ENCODE peak calls at places on chromosomes 4 and X, in ten cellular contexts. J is ovary, X is uterus, P is testis, U is transverse colon, A is Peyer's patch, M is GM12892, H is A549, K is right lobe of liver, D is esophagus squamous epithelium. C is an unnamed sample.

GRCh38 chrX:147180886-147181285 is 366.3 kb upstream of the CXorf51A start:
- DNase-seq in J (no peak), X (no peak), P (no peak), U (peak; percentile 28), A (no peak), M (no peak), H (no peak), K (peak; percentile 25), D (no peak), C (no peak)

GRCh38 chr4:185020293-185020808 is 2.1 kb downstream of the HELT start:
- DNase-seq in J (no peak), X (no peak), P (peak; percentile 38), U (no peak), A (no peak), M (no peak), H (no peak), K (no peak), D (no peak), C (no peak)

GRCh38 chrX:1387141-1387776 is 4.7 kb downstream of the SLC25A6 start:
- DNase-seq in J (no peak), X (no peak), P (peak; percentile 11), U (no peak), A (peak; percentile 50), M (no peak), H (no peak), K (no peak), D (no peak), C (no peak)

GRCh38 chrX:98067611-98068010 is 1183.9 kb downstream of the RPA4 start:
- DNase-seq in J (no peak), X (no peak), P (no peak), U (no peak), A (no peak), M (no peak), H (no peak), K (no peak), D (no peak), C (no peak)

GRCh38 chrX:82528525-82528924 is 979.6 kb upstream of the POU3F4 start:
- DNase-seq in J (no peak), X (no peak), P (no peak), U (no peak), A (no peak), M (no peak), H (no peak), K (no peak), D (no peak), C (no peak)

GRCh38 chr4:7156273-7157139 is 35.8 kb upstream of the SORCS2 start:
- DNase-seq in J (peak; percentile 68), X (peak; percentile 65), P (peak; percentile 63), U (no peak), A (peak; percentile 43), M (no peak), H (peak; percentile 35), K (no peak), D (no peak), C (peak; percentile 16)

GRCh38 chr4:16967722-16968121 is 69.3 kb upstream of the LDB2 start:
- DNase-seq in J (peak; percentile 54), X (peak; percentile 68), P (peak; percentile 62), U (peak; percentile 23), A (no peak), M (no peak), H (no peak), K (no peak), D (peak; percentile 1), C (peak; percentile 51)

GRCh38 chr4:90960840-90961239 is 833.6 kb downstream of the CCSER1 start:
- DNase-seq in J (no peak), X (no peak), P (no peak), U (no peak), A (no peak), M (no peak), H (no peak), K (no peak), D (no peak), C (no peak)

GRCh38 chrX:63735882-63736281 is 49.1 kb downstream of the ARHGEF9 start:
- DNase-seq in J (no peak), X (no peak), P (no peak), U (no peak), A (no peak), M (no peak), H (no peak), K (no peak), D (no peak), C (no peak)

GRCh38 chr4:106160560-106160959 is 155.4 kb downstream of the TBCK start:
- DNase-seq in J (no peak), X (no peak), P (no peak), U (no peak), A (no peak), M (no peak), H (no peak), K (no peak), D (no peak), C (no peak)

GRCh38 chr4:118954246-118954645 is 65.6 kb downstream of the SYNPO2 start:
- DNase-seq in J (no peak), X (no peak), P (no peak), U (no peak), A (no peak), M (no peak), H (no peak), K (no peak), D (no peak), C (no peak)

GRCh38 chrX:38474543-38474942 is 86.8 kb upstream of the TSPAN7 start:
- DNase-seq in J (no peak), X (no peak), P (no peak), U (no peak), A (no peak), M (no peak), H (no peak), K (no peak), D (no peak), C (no peak)

GRCh38 chr4:88661724-88662123 is 35.9 kb downstream of the NAP1L5 start:
- DNase-seq in J (no peak), X (no peak), P (no peak), U (no peak), A (no peak), M (no peak), H (no peak), K (no peak), D (no peak), C (no peak)

GRCh38 chrX:101265869-101266428 is 25.2 kb downstream of the TAF7L start:
- DNase-seq in J (no peak), X (no peak), P (peak; percentile 47), U (no peak), A (no peak), M (no peak), H (no peak), K (no peak), D (no peak), C (no peak)

GRCh38 chr4:20251796-20252655 is at the start of gene SLIT2:
- DNase-seq in J (peak; percentile 84), X (peak; percentile 90), P (peak; percentile 85), U (peak; percentile 81), A (peak; percentile 71), M (peak; percentile 47), H (peak; percentile 18), K (peak; percentile 81), D (no peak), C (peak; percentile 83)

GRCh38 chr4:148054275-148054674 is 322.4 kb downstream of the ARHGAP10 start:
- DNase-seq in J (no peak), X (no peak), P (no peak), U (no peak), A (no peak), M (no peak), H (no peak), K (no peak), D (no peak), C (no peak)

GRCh38 chrX:48574270-48575266 is at the start of gene RBM3:
- DNase-seq in J (peak; percentile 91), X (peak; percentile 93), P (peak; percentile 93), U (peak; percentile 94), A (peak; percentile 91), M (peak; percentile 63), H (peak; percentile 86), K (peak; percentile 92), D (peak; percentile 52), C (peak; percentile 86)
- TF ChIP-seq POLR2A in J (peak; percentile 90), X (peak; percentile 64), P (no peak), U (peak; percentile 91), A (peak; percentile 88), M (peak; percentile 88), H (peak; percentile 43), K (peak; percentile 89), D (peak; percentile 13), C (peak; percentile 86)

DNA sequence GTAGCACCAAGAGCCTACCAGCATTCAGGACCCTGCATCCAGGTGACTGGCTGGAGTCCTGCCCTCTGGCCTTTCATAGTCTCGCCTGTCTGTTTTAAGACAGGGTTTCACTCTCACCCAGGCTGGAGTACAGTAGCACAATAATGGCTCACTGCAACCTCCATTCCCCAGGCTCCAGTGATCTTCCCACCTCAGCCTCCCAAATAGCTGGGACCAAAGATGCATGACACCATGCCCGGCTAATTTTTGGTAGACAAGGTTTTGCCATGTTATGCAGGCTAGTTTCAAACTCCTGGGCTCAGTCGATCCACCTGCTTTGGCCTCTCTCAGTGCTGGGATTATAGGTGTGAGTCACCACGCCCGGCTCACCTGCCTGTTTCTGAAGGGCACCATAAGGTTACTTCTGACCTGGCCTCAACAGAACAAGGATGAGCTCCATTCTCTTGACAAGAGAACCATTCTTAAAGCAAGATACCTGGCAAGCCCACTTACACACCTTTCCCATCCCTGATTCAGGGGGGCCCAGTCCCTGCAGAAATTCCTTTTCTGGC is 6.7 kb downstream of the RPS4X start:
- DNase-seq in J (no peak), X (no peak), P (no peak), U (no peak), A (no peak), M (no peak), H (no peak), K (no peak), D (no peak), C (no peak)
- TF ChIP-seq POLR2A in J (no peak), X (no peak), P (no peak), U (no peak), A (no peak), M (no peak), H (no peak), K (no peak), D (no peak), C (no peak)

DNA sequence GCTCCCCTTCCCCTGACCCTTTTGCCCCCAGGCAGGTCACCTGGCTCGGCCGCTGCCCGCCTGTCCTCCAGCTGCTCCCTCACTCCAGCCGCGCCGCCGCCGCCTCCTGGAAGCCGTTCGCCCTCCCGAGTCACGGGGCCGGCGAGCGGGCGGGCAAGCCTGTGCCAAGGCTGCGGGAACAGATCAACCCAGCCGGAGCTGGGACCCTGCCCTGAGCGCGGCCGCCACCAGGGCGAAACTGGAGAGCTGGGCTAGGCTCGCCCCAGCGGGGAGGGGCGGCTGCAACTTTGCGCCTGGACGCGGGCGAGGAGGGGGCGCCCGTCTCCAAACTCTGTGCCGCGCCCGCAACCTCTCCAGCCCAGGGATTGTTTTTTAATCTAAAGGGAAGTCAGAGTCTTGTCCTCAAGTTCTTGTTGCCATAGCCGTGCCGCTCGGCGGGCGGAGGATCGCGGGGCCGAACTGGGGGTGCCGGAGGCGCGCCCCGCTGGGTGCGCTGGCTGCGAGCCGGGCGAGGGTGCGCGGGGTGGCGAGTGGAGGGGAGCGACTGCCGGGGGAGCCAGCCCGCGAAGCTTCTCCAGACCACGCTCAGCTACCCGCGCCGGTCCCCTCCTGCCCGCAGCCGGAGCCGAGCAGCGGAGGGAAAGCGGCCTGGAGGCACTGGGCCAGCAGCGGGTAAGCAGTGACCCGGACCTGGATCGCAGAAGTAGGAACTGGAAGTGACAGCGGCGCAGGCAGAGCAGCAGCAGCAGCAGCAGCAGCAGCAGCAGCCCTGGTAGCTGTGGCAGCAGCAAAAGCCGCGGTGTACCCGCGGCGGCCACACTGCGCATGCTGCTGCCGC is 13.4 kb downstream of the ARHGEF6 start:
- DNase-seq in J (peak; percentile 57), X (peak; percentile 60), P (peak; percentile 58), U (peak; percentile 64), A (peak; percentile 56), M (peak; percentile 54), H (peak; percentile 53), K (peak; percentile 69), D (no peak), C (no peak)
- TF ChIP-seq POLR2A in J (no peak), X (no peak), P (no peak), U (no peak), A (no peak), M (no peak), H (no peak), K (no peak), D (no peak), C (peak; percentile 28)

GRCh38 chr4:37767019-37767418 is 59.5 kb upstream of the PGM2 start:
- DNase-seq in J (no peak), X (no peak), P (no peak), U (no peak), A (no peak), M (no peak), H (no peak), K (no peak), D (no peak), C (no peak)
- TF ChIP-seq POLR2A in J (no peak), X (no peak), P (no peak), U (no peak), A (no peak), M (no peak), H (no peak), K (no peak), D (no peak), C (no peak)

C was measured in tibial nerve.